ENCODE peak calls at places on chromosomes 11 and 22, in four cellular contexts. F is head of caudate nucleus; L is K562; E is central memory CD4-positive, alpha-beta T cell. C is an unnamed sample.

GRCh38 chr11:115921540-115921939 is 417.3 kb upstream of the CADM1 start:
- DNase-seq in F (no peak), L (no peak), E (no peak), C (no peak)

GRCh38 chr11:36532908-36533601 is 23.0 kb upstream of the TRAF6 start:
- DNase-seq in F (no peak), L (no peak), E (no peak), C (no peak)

GRCh38 chr22:42747701-42748513 is 27.2 kb upstream of the A4GALT start:
- DNase-seq in F (no peak), L (peak), E (no peak), C (no peak)

GRCh38 chr22:49617866-49618688 is 209.6 kb downstream of the BRD1 start:
- DNase-seq in F (no peak), L (no peak), E (no peak), C (no peak)

GRCh38 chr11:99918761-99919160 is 768.3 kb upstream of the ARHGAP42 start:
- DNase-seq in F (no peak), L (no peak), E (no peak), C (no peak)

GRCh38 chr22:37284807-37285355 is 2.6 kb downstream of the CYTH4 start:
- DNase-seq in F (peak), L (no peak), E (peak), C (peak)

GRCh38 chr11:65446446-65447277 is 24.1 kb downstream of the NEAT1 start:
- DNase-seq in F (no peak), L (no peak), E (no peak), C (no peak)

GRCh38 chr11:17714870-17715269 is 4.5 kb upstream of the MYOD1 start:
- DNase-seq in F (no peak), L (no peak), E (no peak), C (no peak)

GRCh38 chr11:34332524-34332923 is 25.3 kb downstream of the ABTB2 start:
- DNase-seq in F (no peak), L (no peak), E (no peak), C (no peak)

GRCh38 chr11:37916331-37916730 is 1318.3 kb upstream of the RAG2 start:
- DNase-seq in F (no peak), L (no peak), E (no peak), C (no peak)

GRCh38 chr11:102566112-102566511 is 35.6 kb upstream of the MMP7 start:
- DNase-seq in F (no peak), L (no peak), E (no peak), C (no peak)

GRCh38 chr22:39994566-39995345 is at the start of gene FAM83F:
- DNase-seq in F (no peak), L (peak), E (peak), C (peak)

GRCh38 chr11:36165638-36166389 is 123.4 kb downstream of the COMMD9 start:
- DNase-seq in F (no peak), L (no peak), E (no peak), C (no peak)

GRCh38 chr22:29765905-29766631 is 739 bp downstream of the ZMAT5 start:
- DNase-seq in F (peak), L (peak), E (no peak), C (no peak)

GRCh38 chr11:64869571-64870175 is 8.7 kb downstream of the EHD1 start:
- DNase-seq in F (no peak), L (peak), E (no peak), C (no peak)

GRCh38 chr11:39675171-39675570 is 1784.3 kb downstream of the LRRC4C start:
- DNase-seq in F (peak), L (no peak), E (no peak), C (no peak)

C was measured in naive thymus-derived CD4-positive, alpha-beta T cell.